ENCODE peak calls at places on chromosomes 11 and 22, in five cellular contexts. P, Z, X, A and T are unnamed samples.

GRCh38 chr11:2582958-2583604 is 116.7 kb downstream of the KCNQ1OT1 start:
- DNase-seq in Z (no peak), A (no peak), X (peak), P (no peak), T (no peak)

GRCh38 chr11:123483058-123483457 is 53.0 kb downstream of the GRAMD1B start:
- DNase-seq in A (no peak), Z (peak), P (peak), X (no peak), T (no peak)

GRCh38 chr22:38172489-38173155 is 9.0 kb downstream of the PLA2G6 start:
- DNase-seq in Z (peak), P (peak), X (no peak), A (no peak), T (no peak)

GRCh38 chr22:25353516-25354445 is 134.3 kb downstream of the CRYBB2 start:
- DNase-seq in Z (no peak), X (no peak), P (no peak), A (no peak), T (no peak)

GRCh38 chr11:46808804-46809431 is 37.2 kb downstream of the CKAP5 start:
- DNase-seq in A (peak), Z (peak), X (no peak), P (peak), T (no peak)

GRCh38 chr11:19683141-19683805 is 29.4 kb upstream of the NAV2 start:
- DNase-seq in X (no peak), A (no peak), Z (no peak), P (no peak), T (no peak)

GRCh38 chr11:76805206-76805913 is 22.2 kb downstream of the TSKU start:
- DNase-seq in X (no peak), A (no peak), Z (peak), P (peak), T (no peak)

GRCh38 chr11:2699185-2699530 is 636 bp downstream of the KCNQ1OT1 start:
- DNase-seq in X (peak), Z (peak), A (peak), P (no peak), T (no peak)

GRCh38 chr11:85791326-85791990 is 19.5 kb downstream of the SYTL2 start:
- DNase-seq in P (no peak), Z (peak), X (no peak), A (no peak), T (no peak)

GRCh38 chr11:84106560-84106959 is 820.4 kb upstream of the CCDC90B start:
- DNase-seq in A (no peak), Z (no peak), X (no peak), P (no peak), T (no peak)

GRCh38 chr11:130409618-130410388 is 18.6 kb downstream of the ADAMTS8 start:
- DNase-seq in A (no peak), X (no peak), Z (no peak), P (no peak), T (no peak)

DNA sequence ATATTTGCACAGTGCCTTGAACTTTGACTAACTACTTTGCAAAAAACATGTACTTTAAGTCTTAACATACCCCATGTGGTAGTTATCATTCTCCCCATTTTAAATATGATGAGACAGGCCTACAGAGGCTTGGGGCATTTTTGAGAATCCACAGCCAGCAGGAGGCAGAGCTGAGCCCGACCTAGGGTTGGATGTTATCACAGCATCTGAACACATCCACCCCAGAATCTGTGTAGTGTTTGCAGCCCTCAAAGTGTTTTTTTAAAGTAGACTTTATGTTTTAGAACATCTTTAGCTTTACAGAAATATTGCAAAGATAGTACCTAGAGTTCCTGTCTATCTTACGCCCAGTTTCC is 17.6 kb downstream of the OTOG start:
- DNase-seq in A (peak), P (no peak), Z (no peak), X (peak), T (no peak)
- TF ChIP-seq CTCF in A (peak), P (peak), Z (no peak), X (no peak), T (no peak)

DNA sequence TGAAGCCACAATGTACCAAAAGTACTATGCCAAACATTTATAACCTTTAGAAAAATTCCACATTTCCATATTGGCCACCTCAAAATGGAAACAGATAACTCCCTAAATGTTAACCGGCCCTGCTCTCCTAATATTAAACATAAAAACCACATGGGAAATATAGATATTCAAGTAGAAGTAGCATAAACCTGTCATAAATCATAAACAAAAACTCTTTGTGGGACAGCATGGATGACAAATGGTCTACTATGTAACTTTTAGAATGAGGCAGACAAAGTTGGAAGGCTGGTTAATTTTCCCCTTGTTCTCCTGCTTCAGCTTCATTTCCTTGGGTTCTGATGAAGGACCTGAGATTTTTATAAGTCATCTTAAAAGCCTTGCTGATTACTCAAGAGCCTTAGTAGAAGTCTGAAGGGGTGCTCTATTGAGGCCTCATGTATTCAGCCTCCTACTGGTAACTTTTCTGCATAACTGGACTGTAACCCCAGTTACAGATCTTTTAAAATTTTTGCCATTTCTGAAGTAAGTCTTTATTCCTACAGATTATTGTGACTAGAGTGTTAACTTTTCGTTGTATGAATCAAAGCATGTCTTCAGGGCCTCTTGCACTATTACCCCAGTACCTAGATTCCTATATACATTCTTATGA is 116.4 kb downstream of the STIM1 start:
- DNase-seq in X (no peak), P (peak), A (peak), Z (peak), T (no peak)
- TF ChIP-seq CTCF in X (no peak), P (no peak), A (no peak), Z (peak), T (no peak)

DNA sequence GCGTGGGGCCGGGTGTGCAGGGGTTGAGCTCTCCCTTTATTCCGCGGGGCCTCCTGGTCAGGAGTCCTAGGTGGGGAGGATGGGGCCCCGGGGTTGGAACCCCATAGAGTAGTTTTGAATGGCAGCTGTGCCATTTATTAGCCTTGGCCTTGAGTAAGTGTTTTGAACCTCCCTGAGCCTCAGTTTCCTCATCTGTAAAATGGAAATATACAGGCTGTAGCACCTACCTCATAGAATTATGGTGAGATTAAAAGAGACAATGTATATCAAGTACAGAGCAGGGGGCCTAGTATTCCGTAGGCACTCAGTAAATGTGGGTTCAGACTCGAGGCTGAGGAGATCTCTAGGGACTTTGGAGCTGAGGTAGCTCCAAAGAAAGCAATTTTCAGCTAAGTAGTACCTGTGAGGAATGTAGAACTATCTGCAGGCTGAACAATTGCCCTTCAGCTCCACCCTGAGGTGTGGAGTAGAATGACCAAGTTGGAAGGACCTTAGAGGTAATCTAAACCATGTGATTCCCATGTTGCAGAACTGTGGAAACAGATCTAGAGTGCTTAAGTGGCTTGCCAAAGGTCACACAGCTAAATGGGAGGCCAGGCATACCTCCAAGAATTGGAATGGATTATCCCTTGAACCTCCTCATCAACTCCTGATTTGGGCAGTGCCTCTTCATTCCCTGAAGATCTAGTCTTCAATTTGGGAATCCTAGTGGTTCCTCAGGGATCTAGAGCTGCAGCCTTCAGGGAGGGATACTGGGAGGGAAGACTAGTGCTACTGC is 675 bp downstream of the PGAP2 start:
- DNase-seq in Z (peak), P (peak), X (peak), A (peak), T (peak)
- TF ChIP-seq CTCF in Z (peak), P (peak), X (no peak), A (peak), T (peak)

DNA sequence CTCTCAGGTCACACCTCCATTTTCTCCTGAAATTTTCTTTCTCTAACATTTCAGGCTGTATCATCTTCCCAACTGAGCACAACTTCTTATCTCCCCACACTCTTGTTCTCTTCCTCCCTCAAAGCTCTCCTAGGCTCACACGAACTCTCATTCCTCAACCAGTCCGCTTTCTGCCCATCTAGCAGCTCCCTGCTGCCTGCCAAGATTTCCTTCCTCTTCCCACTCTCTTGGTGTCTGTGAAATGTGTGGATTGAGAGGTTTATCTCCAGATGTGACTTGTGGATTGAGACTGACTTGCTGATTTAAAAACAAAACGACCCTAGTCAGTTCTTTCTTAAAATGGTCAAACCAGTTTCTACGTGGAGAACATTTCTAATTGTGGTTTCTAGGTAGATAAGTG is 106.3 kb downstream of the MTNR1B start:
- DNase-seq in A (no peak), P (peak), X (no peak), Z (no peak), T (no peak)
- TF ChIP-seq CTCF in A (no peak), P (no peak), X (no peak), Z (no peak), T (no peak)

GRCh38 chr22:31749636-31750364 is at the start of gene PRR14L:
- DNase-seq in A (peak), X (peak), Z (peak), P (peak), T (peak)
- TF ChIP-seq CTCF in A (no peak), X (no peak), Z (peak), P (peak), T (no peak)

GRCh38 chr22:29060251-29060650 is 1.4 kb downstream of the C22orf31 start:
- DNase-seq in Z (no peak), X (no peak), A (no peak), P (no peak), T (no peak)
- TF ChIP-seq CTCF in Z (no peak), X (no peak), A (no peak), P (no peak), T (no peak)

GRCh38 chr11:68130121-68130520 is 8.9 kb upstream of the CHKA start:
- DNase-seq in Z (no peak), X (no peak), P (no peak), A (no peak), T (no peak)
- TF ChIP-seq CTCF in Z (no peak), X (no peak), P (no peak), A (no peak), T (no peak)

GRCh38 chr11:63907808-63908530 is 9.0 kb downstream of the RCOR2 start:
- DNase-seq in P (no peak), X (peak), Z (no peak), A (no peak), T (no peak)
- TF ChIP-seq CTCF in P (no peak), X (no peak), Z (no peak), A (no peak), T (no peak)